ENCODE peak calls at places on chromosomes 6 and 20, in ten cellular contexts. P is A172, H is substantia nigra, Y is HT-29, L is head of caudate nucleus, I is KBM-7, Z is NCI-H1694, B is mammary epithelial cell, J is Right ventricle myocardium superior, S is neural crest cell. R is an unnamed sample.

GRCh38 chr6:10268111-10268510 is 146.8 kb downstream of the TFAP2A start:
- DNase-seq in J (no peak), S (no peak), B (no peak), L (no peak), Z (no peak), P (no peak), H (no peak), Y (no peak), I (no peak), R (no peak)

GRCh38 chr20:31815408-31816188 is 3.6 kb upstream of the MYLK2 start:
- DNase-seq in B (no peak), H (no peak), Z (peak; percentile 22), Y (peak; percentile 42), P (peak; percentile 57), S (no peak), L (peak; percentile 42), J (no peak), I (no peak), R (no peak)

GRCh38 chr6:32825966-32826365 is 9.2 kb upstream of the HLA-DOB start:
- DNase-seq in S (no peak), J (no peak), Y (peak; percentile 45), I (peak; percentile 21), L (no peak), Z (no peak), H (no peak), P (peak; percentile 32), B (peak; percentile 84), R (no peak)

GRCh38 chr6:162177733-162178132 is 549.8 kb downstream of the PRKN start:
- DNase-seq in L (no peak), S (no peak), H (peak; percentile 20), I (no peak), P (no peak), J (no peak), B (no peak), Z (no peak), Y (peak; percentile 16), R (peak; percentile 92)

GRCh38 chr6:46926481-46926880 is 4.7 kb upstream of the ADGRF5 start:
- DNase-seq in J (no peak), H (no peak), P (no peak), S (no peak), Y (no peak), B (no peak), I (no peak), L (no peak), Z (no peak), R (no peak)

GRCh38 chr6:129598244-129599187 is 111.5 kb downstream of the ARHGAP18 start:
- DNase-seq in L (no peak), Z (peak; percentile 48), S (peak; percentile 9), P (peak; percentile 67), I (peak; percentile 88), H (no peak), Y (peak; percentile 85), J (no peak), B (peak; percentile 53), R (no peak)

GRCh38 chr20:49562341-49563014 is 5.5 kb downstream of the PTGIS start:
- DNase-seq in Y (no peak), P (peak; percentile 95), Z (no peak), B (peak; percentile 61), H (no peak), I (no peak), L (peak; percentile 42), S (no peak), J (peak; percentile 86), R (no peak)

GRCh38 chr20:41213150-41213820 is 75.9 kb downstream of the PLCG1 start:
- DNase-seq in H (no peak), J (peak; percentile 57), P (peak; percentile 46), I (no peak), Z (no peak), L (no peak), S (no peak), B (peak; percentile 24), Y (no peak), R (no peak)

GRCh38 chr6:35368038-35368887 is 25.9 kb downstream of the PPARD start:
- DNase-seq in I (no peak), S (no peak), P (peak; percentile 63), Z (no peak), L (no peak), J (no peak), Y (peak; percentile 58), H (no peak), B (peak; percentile 46), R (no peak)

GRCh38 chr6:74645108-74645849 is 560.6 kb downstream of the COL12A1 start:
- DNase-seq in L (no peak), S (no peak), B (no peak), P (no peak), Y (no peak), Z (no peak), H (no peak), I (no peak), J (no peak), R (no peak)

GRCh38 chr6:167105060-167105459 is 17.8 kb upstream of the CCR6 start:
- DNase-seq in L (no peak), J (no peak), I (no peak), Z (no peak), H (no peak), P (no peak), B (no peak), Y (no peak), S (no peak), R (no peak)

GRCh38 chr6:161449521-161449920 is 175.7 kb upstream of the AGPAT4 start:
- DNase-seq in S (no peak), B (no peak), Y (no peak), P (no peak), H (no peak), I (no peak), L (no peak), J (no peak), Z (no peak), R (no peak)

GRCh38 chr6:158376650-158377081 is 64.4 kb downstream of the TULP4 start:
- DNase-seq in S (no peak), B (peak; percentile 76), H (no peak), J (no peak), I (no peak), Z (peak; percentile 34), Y (no peak), L (no peak), P (no peak), R (peak; percentile 52)